ENCODE peak calls at places on chromosomes 7 and 10, in six cellular contexts. N is astrocyte of the spinal cord, W is GM12865, X is IMR-90, E is sigmoid colon, I is fibroblast of mammary gland. A is an unnamed sample.

GRCh38 chr10:3805227-3805790 is 20.3 kb upstream of the KLF6 start:
- DNase-seq in N (peak; percentile 87), W (peak; percentile 67), X (peak; percentile 83), E (no peak), I (peak; percentile 97), A (no peak)

GRCh38 chr10:119208553-119208940 is 1.2 kb downstream of the GRK5 start:
- DNase-seq in N (no peak), W (peak; percentile 21), X (no peak), E (peak; percentile 2), I (peak; percentile 55), A (no peak)

GRCh38 chr10:128887856-128888255 is 579.2 kb upstream of the MGMT start:
- DNase-seq in N (no peak), W (no peak), X (no peak), E (no peak), I (no peak), A (no peak)

GRCh38 chr10:21531164-21531563 is 2.9 kb upstream of the MLLT10 start:
- DNase-seq in N (peak; percentile 63), W (no peak), X (peak; percentile 59), E (no peak), I (peak; percentile 70), A (no peak)

GRCh38 chr10:68192113-68192512 is 39.8 kb downstream of the ATOH7 start:
- DNase-seq in N (no peak), W (no peak), X (peak; percentile 56), E (no peak), I (peak; percentile 63), A (no peak)

GRCh38 chr7:7732566-7733290 is 14.3 kb upstream of the RPA3 start:
- DNase-seq in N (peak; percentile 56), W (no peak), X (peak; percentile 16), E (no peak), I (peak; percentile 25), A (no peak)

GRCh38 chr7:82335927-82336326 is 107.7 kb downstream of the CACNA2D1 start:
- DNase-seq in N (peak; percentile 9), W (peak; percentile 5), X (peak; percentile 66), E (no peak), I (peak; percentile 60), A (no peak)

GRCh38 chr7:131723926-131724325 is 167.5 kb upstream of the PODXL start:
- DNase-seq in N (no peak), W (no peak), X (peak; percentile 4), E (no peak), I (peak; percentile 2), A (no peak)

GRCh38 chr10:121070257-121070656 is 219.1 kb downstream of the WDR11 start:
- DNase-seq in N (no peak), W (peak; percentile 30), X (no peak), E (no peak), I (no peak), A (peak; percentile 28)

GRCh38 chr7:79806161-79806734 is 328.4 kb upstream of the GNAI1 start:
- DNase-seq in N (peak; percentile 26), W (no peak), X (peak; percentile 42), E (no peak), I (peak; percentile 46), A (no peak)

GRCh38 chr7:151113344-151114150 is 27.3 kb downstream of the AGAP3 start:
- DNase-seq in N (peak; percentile 78), W (no peak), X (peak; percentile 93), E (no peak), I (peak; percentile 57), A (no peak)

GRCh38 chr10:6112893-6113292 is 24.1 kb downstream of the RBM17 start:
- DNase-seq in N (no peak), W (no peak), X (no peak), E (no peak), I (no peak), A (no peak)

GRCh38 chr7:38858281-38858884 is 50.6 kb downstream of the VPS41 start:
- DNase-seq in N (peak; percentile 50), W (no peak), X (peak; percentile 81), E (no peak), I (peak; percentile 61), A (no peak)

GRCh38 chr7:104922187-104923009 is 91.6 kb upstream of the KMT2E start:
- DNase-seq in N (no peak), W (no peak), X (peak; percentile 70), E (no peak), I (peak; percentile 76), A (no peak)

GRCh38 chr7:138658889-138659288 is 42.3 kb downstream of the SVOPL start:
- DNase-seq in N (no peak), W (no peak), X (no peak), E (no peak), I (no peak), A (no peak)

GRCh38 chr7:80428161-80429054 is 83.5 kb downstream of the GNAT3 start:
- DNase-seq in N (peak; percentile 78), W (peak; percentile 5), X (peak; percentile 79), E (no peak), I (peak; percentile 78), A (peak; percentile 22)

GRCh38 chr7:29453022-29453421 is 110.6 kb upstream of the PRR15 start:
- DNase-seq in N (no peak), W (no peak), X (no peak), E (no peak), I (no peak), A (no peak)

GRCh38 chr10:13222566-13222965 is 11.6 kb downstream of the UCMA start:
- DNase-seq in N (no peak), W (no peak), X (no peak), E (peak; percentile 33), I (no peak), A (no peak)

GRCh38 chr10:100653957-100654834 is 91.2 kb upstream of the PAX2 start:
- DNase-seq in N (no peak), W (no peak), X (no peak), E (no peak), I (peak; percentile 9), A (no peak)

GRCh38 chr7:158508802-158509385 is 78.7 kb downstream of the PTPRN2 start:
- DNase-seq in N (no peak), W (no peak), X (no peak), E (no peak), I (no peak), A (no peak)

GRCh38 chr10:99742701-99743100 is 10.7 kb downstream of the CUTC start:
- DNase-seq in N (peak; percentile 9), W (no peak), X (peak; percentile 48), E (no peak), I (peak; percentile 74), A (no peak)

GRCh38 chr7:138097064-138097741 is 20.9 kb downstream of the AKR1D1 start:
- DNase-seq in N (peak; percentile 21), W (peak; percentile 64), X (no peak), E (no peak), I (peak; percentile 7), A (peak; percentile 35)

GRCh38 chr7:130486114-130486962 is 5.5 kb upstream of the MEST start:
- DNase-seq in N (no peak), W (peak; percentile 85), X (no peak), E (peak; percentile 66), I (no peak), A (peak; percentile 83)

GRCh38 chr7:132755538-132756481 is 179.5 kb upstream of the PLXNA4 start:
- DNase-seq in N (peak; percentile 36), W (no peak), X (no peak), E (no peak), I (no peak), A (no peak)

GRCh38 chr7:48170506-48170905 is 752 bp upstream of the ABCA13 start:
- DNase-seq in N (no peak), W (no peak), X (no peak), E (no peak), I (no peak), A (no peak)

GRCh38 chr10:100829103-100829870 is 83.5 kb upstream of the SLF2 start:
- DNase-seq in N (no peak), W (no peak), X (no peak), E (no peak), I (no peak), A (no peak)

GRCh38 chr10:19701427-19702052 is 114.7 kb upstream of the PLXDC2 start:
- DNase-seq in N (no peak), W (no peak), X (no peak), E (no peak), I (no peak), A (no peak)
- TF ChIP-seq CTCF in N (no peak), W (no peak), X (no peak), E (no peak), I (no peak), A (no peak)

DNA sequence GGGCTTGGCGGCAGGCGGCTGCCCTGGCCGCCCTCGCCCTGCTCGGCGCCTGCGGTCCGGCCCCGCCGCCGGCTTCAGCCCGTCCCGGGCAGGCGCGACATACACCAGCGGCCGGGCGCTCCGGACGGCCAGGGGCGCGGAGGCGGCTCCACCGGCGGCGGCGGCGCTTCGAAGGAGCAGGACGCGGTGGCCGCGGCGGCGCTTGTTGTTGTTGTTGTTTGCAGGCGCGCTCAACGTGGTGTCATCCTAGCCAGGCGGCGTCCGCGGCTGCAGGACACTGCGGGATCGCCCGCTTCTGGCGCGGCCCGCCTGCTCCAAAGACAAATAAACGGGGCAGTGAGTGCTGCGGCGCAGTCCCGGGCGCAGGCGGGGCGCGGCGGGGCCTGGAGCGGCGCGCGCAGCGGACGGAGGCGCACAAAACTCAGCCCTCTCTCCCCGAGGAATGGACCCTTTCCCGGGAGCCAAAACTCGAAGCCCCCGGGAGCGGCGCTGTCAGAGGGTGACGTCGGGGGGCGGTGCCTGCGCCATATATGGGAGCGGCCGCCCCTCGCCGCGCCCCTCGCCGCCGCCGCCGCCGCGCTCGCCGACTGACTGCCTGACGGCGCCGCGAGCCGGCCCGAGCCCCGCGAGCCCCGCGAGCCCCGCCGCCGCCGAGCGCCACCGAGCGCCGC is at the start of gene EBF3:
- DNase-seq in N (no peak), W (no peak), X (peak; percentile 50), E (peak; percentile 84), I (peak; percentile 65), A (peak; percentile 85)
- TF ChIP-seq CTCF in N (no peak), W (no peak), X (no peak), E (no peak), I (no peak), A (no peak)

GRCh38 chr10:33073641-33074410 is 115.8 kb upstream of the ITGB1 start:
- DNase-seq in N (no peak), W (peak; percentile 9), X (no peak), E (no peak), I (peak; percentile 74), A (no peak)
- TF ChIP-seq CTCF in N (no peak), W (no peak), X (no peak), E (no peak), I (peak; percentile 32), A (no peak)

GRCh38 chr10:60908896-60909295 is 35.1 kb downstream of the RHOBTB1 start:
- DNase-seq in N (no peak), W (no peak), X (no peak), E (no peak), I (no peak), A (no peak)

GRCh38 chr10:60911715-60912114 is 32.3 kb downstream of the RHOBTB1 start:
- DNase-seq in N (no peak), W (no peak), X (no peak), E (no peak), I (no peak), A (no peak)

GRCh38 chr10:60910543-60910942 is 33.4 kb downstream of the RHOBTB1 start:
- DNase-seq in N (no peak), W (peak; percentile 15), X (no peak), E (no peak), I (no peak), A (no peak)

GRCh38 chr10:60913091-60913490 is 30.9 kb downstream of the RHOBTB1 start:
- DNase-seq in N (no peak), W (no peak), X (no peak), E (no peak), I (no peak), A (no peak)

DNA sequence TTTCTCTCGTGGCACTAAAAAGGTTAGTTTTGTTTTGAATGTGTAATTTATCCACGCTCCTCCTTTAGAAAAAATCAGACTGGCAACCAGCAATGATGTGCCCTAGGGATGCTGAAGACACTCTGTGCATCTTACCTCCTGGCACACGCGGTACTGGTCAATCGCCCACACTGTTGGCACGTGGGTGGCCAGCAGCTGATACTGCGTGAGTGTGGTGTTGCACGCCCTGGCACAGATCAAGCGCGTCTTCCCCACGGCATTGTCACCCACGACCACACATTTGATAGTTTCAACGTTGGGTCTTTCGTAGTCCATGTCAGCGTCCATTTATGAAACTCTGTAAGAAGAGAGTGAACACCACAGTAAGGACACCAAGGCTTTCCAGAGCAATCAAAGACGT is 32.8 kb downstream of the RHOBTB1 start:
- DNase-seq in N (no peak), W (no peak), X (no peak), E (no peak), I (no peak), A (no peak)
- TF ChIP-seq CTCF in N (no peak), W (no peak), X (no peak), E (no peak), I (no peak), A (no peak)

A was measured in endothelial cell.